ENCODE peak calls at places on chromosomes 5 and 9, in seven cellular contexts. One of them, this sample, is unnamed.

GRCh38 chr9:116271991-116272390 is 118.4 kb downstream of the PAPPA start:
- DNase-seq in H1: peak; percentile 64
- DNase-seq in SK-N-SH: no peak
- DNase-seq in HepG2: no peak
- DNase-seq in GM12891: no peak
- DNase-seq in GM12878: no peak
- DNase-seq in K562: no peak
- DNase-seq in this sample: no peak

GRCh38 chr9:126148523-126148870 is 178.1 kb upstream of the MVB12B start:
- DNase-seq in HepG2: no peak
- DNase-seq in H1: no peak
- DNase-seq in GM12878: no peak
- DNase-seq in SK-N-SH: no peak
- DNase-seq in GM12891: no peak
- DNase-seq in K562: no peak
- DNase-seq in this sample: no peak

GRCh38 chr5:6482735-6483134 is 34.1 kb downstream of the UBE2QL1 start:
- DNase-seq in GM12878: no peak
- DNase-seq in GM12891: no peak
- DNase-seq in SK-N-SH: no peak
- DNase-seq in K562: no peak
- DNase-seq in HepG2: no peak
- DNase-seq in H1: no peak
- DNase-seq in this sample: no peak

GRCh38 chr5:55411881-55412280 is 104.1 kb downstream of the MTREX start:
- DNase-seq in GM12878: no peak
- DNase-seq in H1: no peak
- DNase-seq in SK-N-SH: no peak
- DNase-seq in GM12891: no peak
- DNase-seq in K562: no peak
- DNase-seq in HepG2: no peak
- DNase-seq in this sample: no peak

GRCh38 chr5:150778517-150779396 is at the start of gene SMIM3:
- DNase-seq in GM12878: no peak
- DNase-seq in GM12891: no peak
- DNase-seq in H1: peak; percentile 86
- DNase-seq in SK-N-SH: peak; percentile 86
- DNase-seq in HepG2: peak; percentile 47
- DNase-seq in K562: peak; percentile 82
- DNase-seq in this sample: no peak

GRCh38 chr9:3528466-3528865 is 2.7 kb upstream of the RFX3 start:
- DNase-seq in H1: no peak
- DNase-seq in HepG2: no peak
- DNase-seq in SK-N-SH: no peak
- DNase-seq in GM12878: peak; percentile 67
- DNase-seq in K562: peak; percentile 8
- DNase-seq in GM12891: no peak
- DNase-seq in this sample: no peak

GRCh38 chr5:164433471-164433870 is 928.1 kb downstream of the MAT2B start:
- DNase-seq in HepG2: no peak
- DNase-seq in H1: no peak
- DNase-seq in GM12891: no peak
- DNase-seq in GM12878: no peak
- DNase-seq in SK-N-SH: no peak
- DNase-seq in K562: no peak
- DNase-seq in this sample: no peak

GRCh38 chr5:79689541-79690466 is at the start of gene CMYA5:
- DNase-seq in K562: no peak
- DNase-seq in SK-N-SH: no peak
- DNase-seq in GM12891: no peak
- DNase-seq in HepG2: no peak
- DNase-seq in GM12878: no peak
- DNase-seq in H1: peak; percentile 80
- DNase-seq in this sample: no peak

GRCh38 chr9:126298319-126298801 is 28.3 kb upstream of the MVB12B start:
- DNase-seq in GM12891: no peak
- DNase-seq in SK-N-SH: no peak
- DNase-seq in GM12878: no peak
- DNase-seq in H1: no peak
- DNase-seq in HepG2: no peak
- DNase-seq in K562: no peak
- DNase-seq in this sample: no peak

GRCh38 chr5:175711031-175711430 is 53.2 kb downstream of the HRH2 start:
- DNase-seq in HepG2: no peak
- DNase-seq in H1: no peak
- DNase-seq in GM12891: no peak
- DNase-seq in SK-N-SH: no peak
- DNase-seq in GM12878: no peak
- DNase-seq in K562: no peak
- DNase-seq in this sample: no peak

GRCh38 chr5:150992705-150993104 is 27.7 kb upstream of the GPX3 start:
- DNase-seq in SK-N-SH: no peak
- DNase-seq in GM12878: no peak
- DNase-seq in H1: no peak
- DNase-seq in K562: no peak
- DNase-seq in GM12891: no peak
- DNase-seq in HepG2: no peak
- DNase-seq in this sample: no peak

GRCh38 chr9:128742401-128742800 is 18.5 kb upstream of the ZDHHC12 start:
- DNase-seq in K562: no peak
- DNase-seq in GM12878: no peak
- DNase-seq in GM12891: no peak
- DNase-seq in SK-N-SH: no peak
- DNase-seq in HepG2: no peak
- DNase-seq in H1: no peak
- DNase-seq in this sample: no peak

GRCh38 chr9:137643921-137644320 is 25.1 kb downstream of the EHMT1 start:
- DNase-seq in GM12891: no peak
- DNase-seq in GM12878: no peak
- DNase-seq in SK-N-SH: no peak
- DNase-seq in H1: no peak
- DNase-seq in K562: no peak
- DNase-seq in HepG2: no peak
- DNase-seq in this sample: no peak

GRCh38 chr9:120394058-120394669 is 185.8 kb downstream of the CDK5RAP2 start:
- DNase-seq in K562: no peak
- DNase-seq in GM12878: no peak
- DNase-seq in HepG2: peak; percentile 27
- DNase-seq in GM12891: no peak
- DNase-seq in SK-N-SH: no peak
- DNase-seq in H1: no peak
- DNase-seq in this sample: no peak

GRCh38 chr9:7549261-7549660 is 250.3 kb downstream of the DMAC1 start:
- DNase-seq in HepG2: no peak
- DNase-seq in GM12878: no peak
- DNase-seq in H1: peak; percentile 53
- DNase-seq in SK-N-SH: no peak
- DNase-seq in K562: no peak
- DNase-seq in GM12891: no peak
- DNase-seq in this sample: no peak

GRCh38 chr5:143004361-143004802 is 234.2 kb downstream of the ARHGAP26 start:
- DNase-seq in SK-N-SH: no peak
- DNase-seq in K562: no peak
- DNase-seq in H1: no peak
- DNase-seq in GM12891: no peak
- DNase-seq in HepG2: no peak
- DNase-seq in GM12878: no peak
- DNase-seq in this sample: no peak

GRCh38 chr5:173804579-173804978 is 83.6 kb upstream of the CPEB4 start:
- DNase-seq in GM12891: no peak
- DNase-seq in HepG2: no peak
- DNase-seq in GM12878: no peak
- DNase-seq in H1: no peak
- DNase-seq in K562: no peak
- DNase-seq in SK-N-SH: no peak
- DNase-seq in this sample: no peak

GRCh38 chr5:176360894-176361436 is 599 bp downstream of the KIAA1191 start:
- DNase-seq in SK-N-SH: no peak
- DNase-seq in HepG2: no peak
- DNase-seq in K562: no peak
- DNase-seq in H1: no peak
- DNase-seq in GM12878: no peak
- DNase-seq in GM12891: no peak
- DNase-seq in this sample: no peak

GRCh38 chr9:70413427-70413797 is 1.0 kb downstream of the KLF9 start:
- DNase-seq in HepG2: no peak
- DNase-seq in GM12878: no peak
- DNase-seq in GM12891: peak; percentile 36
- DNase-seq in K562: peak; percentile 51
- DNase-seq in SK-N-SH: peak; percentile 82
- DNase-seq in H1: no peak
- DNase-seq in this sample: peak; percentile 40

GRCh38 chr5:98713027-98713426 is 60.4 kb upstream of the RGMB start:
- DNase-seq in GM12891: no peak
- DNase-seq in GM12878: no peak
- DNase-seq in SK-N-SH: no peak
- DNase-seq in HepG2: no peak
- DNase-seq in K562: no peak
- DNase-seq in H1: no peak
- DNase-seq in this sample: no peak

GRCh38 chr9:26863074-26863473 is 29.5 kb downstream of the CAAP1 start:
- DNase-seq in SK-N-SH: peak; percentile 6
- DNase-seq in GM12891: no peak
- DNase-seq in GM12878: no peak
- DNase-seq in HepG2: peak; percentile 5
- DNase-seq in H1: no peak
- DNase-seq in K562: no peak
- DNase-seq in this sample: no peak

GRCh38 chr9:124621371-124622328 is 114.5 kb upstream of the NR5A1 start:
- DNase-seq in K562: no peak
- DNase-seq in GM12891: no peak
- DNase-seq in GM12878: peak; percentile 94
- DNase-seq in HepG2: no peak
- DNase-seq in SK-N-SH: no peak
- DNase-seq in H1: no peak
- DNase-seq in this sample: no peak

GRCh38 chr9:87594218-87594617 is 96.6 kb downstream of the DAPK1 start:
- DNase-seq in GM12878: no peak
- DNase-seq in HepG2: no peak
- DNase-seq in SK-N-SH: no peak
- DNase-seq in K562: no peak
- DNase-seq in GM12891: no peak
- DNase-seq in H1: no peak
- DNase-seq in this sample: no peak

DNA sequence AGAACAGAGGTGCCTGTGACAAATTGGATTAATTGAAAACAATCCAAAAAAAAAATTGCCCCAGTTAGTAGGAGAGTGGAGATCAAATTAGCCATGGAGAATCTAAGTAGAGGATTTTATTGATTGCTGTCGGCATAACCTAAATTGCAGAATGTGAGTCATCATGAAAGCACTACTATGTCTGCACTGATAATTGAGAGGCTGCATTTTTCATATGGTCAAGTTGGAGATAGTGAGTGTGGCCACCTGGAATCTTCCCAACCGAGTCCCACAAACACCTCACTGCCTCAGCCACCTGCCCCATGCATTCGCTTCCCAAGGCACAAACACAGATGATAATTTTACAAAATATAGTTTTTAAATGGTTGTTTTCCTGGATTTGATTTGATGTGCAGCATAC is 123.7 kb downstream of the NTRK2 start:
- DNase-seq in K562: no peak
- DNase-seq in HepG2: no peak
- DNase-seq in H1: no peak
- DNase-seq in GM12878: no peak
- DNase-seq in SK-N-SH: no peak
- DNase-seq in GM12891: no peak
- DNase-seq in this sample: no peak
- TF ChIP-seq TAF1 in K562: no peak
- TF ChIP-seq TAF1 in HepG2: no peak
- TF ChIP-seq TAF1 in H1: no peak
- TF ChIP-seq TAF1 in GM12878: no peak
- TF ChIP-seq TAF1 in SK-N-SH: no peak
- TF ChIP-seq TAF1 in GM12891: no peak
- TF ChIP-seq TAF1 in this sample: no peak

GRCh38 chr9:123058834-123059233 is 25.4 kb downstream of the GPR21 start:
- DNase-seq in HepG2: no peak
- DNase-seq in K562: no peak
- DNase-seq in SK-N-SH: no peak
- DNase-seq in GM12891: no peak
- DNase-seq in H1: no peak
- DNase-seq in GM12878: no peak
- DNase-seq in this sample: no peak
- TF ChIP-seq TAF1 in HepG2: no peak
- TF ChIP-seq TAF1 in K562: no peak
- TF ChIP-seq TAF1 in SK-N-SH: no peak
- TF ChIP-seq TAF1 in GM12891: no peak
- TF ChIP-seq TAF1 in H1: no peak
- TF ChIP-seq TAF1 in GM12878: no peak
- TF ChIP-seq TAF1 in this sample: no peak

DNA sequence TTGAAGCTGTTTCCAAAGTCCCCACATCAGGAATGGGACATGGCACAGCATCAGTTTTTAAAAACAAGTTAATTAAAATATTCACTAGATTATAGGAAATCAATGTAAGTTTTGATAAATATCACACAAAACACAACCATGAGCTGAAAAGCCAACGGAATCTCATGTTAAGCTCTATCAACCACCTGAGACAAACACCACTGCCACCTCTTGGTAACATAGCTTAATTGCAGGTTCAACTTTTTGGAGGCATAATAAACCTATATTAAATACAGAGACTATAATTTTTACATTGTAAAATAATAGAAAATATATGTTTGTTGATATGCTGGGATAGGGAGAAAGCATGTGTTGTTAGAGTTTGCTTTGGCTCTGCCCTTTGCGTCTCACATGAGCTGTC is 126.1 kb downstream of the SV2C start:
- DNase-seq in K562: peak; percentile 15
- DNase-seq in HepG2: no peak
- DNase-seq in GM12878: no peak
- DNase-seq in SK-N-SH: no peak
- DNase-seq in GM12891: no peak
- DNase-seq in H1: no peak
- DNase-seq in this sample: no peak
- TF ChIP-seq TAF1 in K562: no peak
- TF ChIP-seq TAF1 in HepG2: no peak
- TF ChIP-seq TAF1 in GM12878: no peak
- TF ChIP-seq TAF1 in SK-N-SH: no peak
- TF ChIP-seq TAF1 in GM12891: no peak
- TF ChIP-seq TAF1 in H1: no peak
- TF ChIP-seq TAF1 in this sample: no peak

GRCh38 chr9:72477862-72478564 is 43.4 kb upstream of the TMC1 start:
- DNase-seq in HepG2: peak; percentile 86
- DNase-seq in GM12891: no peak
- DNase-seq in K562: peak; percentile 8
- DNase-seq in GM12878: no peak
- DNase-seq in H1: no peak
- DNase-seq in SK-N-SH: no peak
- DNase-seq in this sample: no peak

GRCh38 chr9:72476100-72476499 is 45.3 kb upstream of the TMC1 start:
- DNase-seq in GM12878: no peak
- DNase-seq in H1: no peak
- DNase-seq in GM12891: no peak
- DNase-seq in SK-N-SH: no peak
- DNase-seq in HepG2: no peak
- DNase-seq in K562: no peak
- DNase-seq in this sample: no peak

GRCh38 chr9:72474676-72475075 is 46.7 kb upstream of the TMC1 start:
- DNase-seq in GM12878: no peak
- DNase-seq in H1: no peak
- DNase-seq in HepG2: no peak
- DNase-seq in K562: no peak
- DNase-seq in SK-N-SH: no peak
- DNase-seq in GM12891: no peak
- DNase-seq in this sample: no peak

GRCh38 chr9:72478993-72479392 is 42.4 kb upstream of the TMC1 start:
- DNase-seq in GM12891: no peak
- DNase-seq in SK-N-SH: no peak
- DNase-seq in H1: no peak
- DNase-seq in K562: no peak
- DNase-seq in HepG2: no peak
- DNase-seq in GM12878: no peak
- DNase-seq in this sample: no peak

GRCh38 chr9:72476617-72477375 is 44.6 kb upstream of the TMC1 start:
- DNase-seq in GM12878: no peak
- DNase-seq in K562: peak; percentile 36
- DNase-seq in GM12891: no peak
- DNase-seq in H1: no peak
- DNase-seq in SK-N-SH: no peak
- DNase-seq in HepG2: peak; percentile 63
- DNase-seq in this sample: no peak
- TF ChIP-seq TAF1 in GM12878: no peak
- TF ChIP-seq TAF1 in K562: no peak
- TF ChIP-seq TAF1 in GM12891: no peak
- TF ChIP-seq TAF1 in H1: no peak
- TF ChIP-seq TAF1 in SK-N-SH: no peak
- TF ChIP-seq TAF1 in HepG2: no peak
- TF ChIP-seq TAF1 in this sample: no peak